ENCODE peak calls at places on chromosomes 11 and 22, in seven cellular contexts. E, Z, D, B, W, J and K are unnamed samples.

GRCh38 chr11:44176541-44177213 is 81.2 kb downstream of the EXT2 start:
- DNase-seq in D (no peak), Z (no peak), J (no peak), W (no peak), B (no peak), E (no peak), K (no peak)

GRCh38 chr11:76598426-76598839 is 72.1 kb downstream of the LRRC32 start:
- DNase-seq in B (no peak), E (peak; percentile 75), D (no peak), J (peak; percentile 46), Z (peak; percentile 50), W (peak; percentile 87), K (no peak)

GRCh38 chr22:22823126-22823804 is 64.4 kb upstream of the IGLL5 start:
- DNase-seq in B (no peak), E (no peak), J (no peak), D (no peak), W (peak; percentile 82), Z (no peak), K (peak; percentile 55)

GRCh38 chr11:104700609-104701008 is 197.7 kb downstream of the CASP12 start:
- DNase-seq in W (no peak), J (no peak), Z (no peak), E (no peak), B (no peak), D (no peak), K (no peak)

GRCh38 chr11:35257287-35257686 is 118.3 kb downstream of the CD44 start:
- DNase-seq in D (no peak), W (no peak), J (no peak), B (no peak), Z (no peak), E (no peak), K (no peak)

GRCh38 chr22:30267382-30268302 is 991 bp upstream of the OSM start:
- DNase-seq in Z (no peak), E (no peak), W (no peak), B (no peak), J (no peak), D (no peak), K (peak; percentile 95)

GRCh38 chr11:597166-597725 is 18.5 kb downstream of the IRF7 start:
- DNase-seq in B (no peak), D (no peak), E (peak; percentile 43), Z (peak; percentile 51), J (no peak), W (no peak), K (no peak)

GRCh38 chr11:10019906-10020682 is 273.9 kb downstream of the SBF2 start:
- DNase-seq in D (no peak), Z (no peak), E (no peak), W (no peak), J (no peak), B (no peak), K (no peak)

GRCh38 chr11:94924074-94925031 is 49.0 kb downstream of the CWC15 start:
- DNase-seq in B (no peak), E (no peak), J (no peak), Z (no peak), W (peak; percentile 32), D (no peak), K (peak; percentile 65)

GRCh38 chr22:44217346-44217745 is 36.6 kb downstream of the PARVG start:
- DNase-seq in J (no peak), Z (no peak), B (no peak), E (no peak), D (no peak), W (no peak), K (no peak)